ENCODE peak calls at places on chromosomes 3 and 15, in eight cellular contexts. One of them, this sample, is unnamed.

GRCh38 chr3:135891121-135891520 is 74.4 kb upstream of the PPP2R3A start:
- DNase-seq in kidney: no peak
- DNase-seq in stimulated activated CD4-positive, alpha-beta T cell treated with anti-CD3 and anti-CD28 coated beads, TNF-alpha, amount 100 ng/mL, for 24 hours: no peak
- DNase-seq in RWPE2: no peak
- DNase-seq in lung microvascular endothelial cell: peak; percentile 6
- DNase-seq in colonic mucosa: no peak
- DNase-seq in T-helper 2 cell: no peak
- DNase-seq in psoas muscle: no peak
- DNase-seq in this sample: no peak

GRCh38 chr3:184460276-184460675 is 80.4 kb downstream of the CHRD start:
- DNase-seq in kidney: no peak
- DNase-seq in stimulated activated CD4-positive, alpha-beta T cell treated with anti-CD3 and anti-CD28 coated beads, TNF-alpha, amount 100 ng/mL, for 24 hours: no peak
- DNase-seq in RWPE2: no peak
- DNase-seq in lung microvascular endothelial cell: peak; percentile 65
- DNase-seq in colonic mucosa: no peak
- DNase-seq in T-helper 2 cell: no peak
- DNase-seq in psoas muscle: no peak
- DNase-seq in this sample: no peak

GRCh38 chr15:70375006-70375409 is 277.3 kb upstream of the TLE3 start:
- DNase-seq in kidney: no peak
- DNase-seq in stimulated activated CD4-positive, alpha-beta T cell treated with anti-CD3 and anti-CD28 coated beads, TNF-alpha, amount 100 ng/mL, for 24 hours: no peak
- DNase-seq in RWPE2: peak; percentile 96
- DNase-seq in lung microvascular endothelial cell: peak; percentile 33
- DNase-seq in colonic mucosa: no peak
- DNase-seq in T-helper 2 cell: no peak
- DNase-seq in psoas muscle: peak; percentile 32
- DNase-seq in this sample: peak; percentile 38

GRCh38 chr15:90059208-90059985 is 42.9 kb downstream of the IDH2 start:
- DNase-seq in kidney: peak; percentile 87
- DNase-seq in stimulated activated CD4-positive, alpha-beta T cell treated with anti-CD3 and anti-CD28 coated beads, TNF-alpha, amount 100 ng/mL, for 24 hours: peak; percentile 57
- DNase-seq in RWPE2: no peak
- DNase-seq in lung microvascular endothelial cell: peak; percentile 26
- DNase-seq in colonic mucosa: peak; percentile 83
- DNase-seq in T-helper 2 cell: peak; percentile 32
- DNase-seq in psoas muscle: peak; percentile 71
- DNase-seq in this sample: peak; percentile 70

GRCh38 chr3:59563072-59563605 is 513.3 kb upstream of the CFAP20DC start:
- DNase-seq in kidney: no peak
- DNase-seq in stimulated activated CD4-positive, alpha-beta T cell treated with anti-CD3 and anti-CD28 coated beads, TNF-alpha, amount 100 ng/mL, for 24 hours: no peak
- DNase-seq in RWPE2: no peak
- DNase-seq in lung microvascular endothelial cell: no peak
- DNase-seq in colonic mucosa: no peak
- DNase-seq in T-helper 2 cell: no peak
- DNase-seq in psoas muscle: no peak
- DNase-seq in this sample: no peak

GRCh38 chr15:50248994-50249586 is 16.4 kb downstream of the HDC start:
- DNase-seq in kidney: no peak
- DNase-seq in stimulated activated CD4-positive, alpha-beta T cell treated with anti-CD3 and anti-CD28 coated beads, TNF-alpha, amount 100 ng/mL, for 24 hours: no peak
- DNase-seq in RWPE2: no peak
- DNase-seq in lung microvascular endothelial cell: no peak
- DNase-seq in colonic mucosa: no peak
- DNase-seq in T-helper 2 cell: no peak
- DNase-seq in psoas muscle: no peak
- DNase-seq in this sample: peak; percentile 29

GRCh38 chr3:150359381-150359780 is 48.7 kb upstream of the TSC22D2 start:
- DNase-seq in kidney: no peak
- DNase-seq in stimulated activated CD4-positive, alpha-beta T cell treated with anti-CD3 and anti-CD28 coated beads, TNF-alpha, amount 100 ng/mL, for 24 hours: no peak
- DNase-seq in RWPE2: no peak
- DNase-seq in lung microvascular endothelial cell: peak; percentile 20
- DNase-seq in colonic mucosa: no peak
- DNase-seq in T-helper 2 cell: no peak
- DNase-seq in psoas muscle: no peak
- DNase-seq in this sample: no peak

GRCh38 chr3:136955813-136956212 is 2.0 kb upstream of the IL20RB start:
- DNase-seq in kidney: no peak
- DNase-seq in stimulated activated CD4-positive, alpha-beta T cell treated with anti-CD3 and anti-CD28 coated beads, TNF-alpha, amount 100 ng/mL, for 24 hours: no peak
- DNase-seq in RWPE2: no peak
- DNase-seq in lung microvascular endothelial cell: peak; percentile 78
- DNase-seq in colonic mucosa: peak; percentile 69
- DNase-seq in T-helper 2 cell: no peak
- DNase-seq in psoas muscle: no peak
- DNase-seq in this sample: no peak

GRCh38 chr15:42474857-42475256 is 16.1 kb downstream of the ZNF106 start:
- DNase-seq in kidney: no peak
- DNase-seq in stimulated activated CD4-positive, alpha-beta T cell treated with anti-CD3 and anti-CD28 coated beads, TNF-alpha, amount 100 ng/mL, for 24 hours: no peak
- DNase-seq in RWPE2: no peak
- DNase-seq in lung microvascular endothelial cell: no peak
- DNase-seq in colonic mucosa: no peak
- DNase-seq in T-helper 2 cell: no peak
- DNase-seq in psoas muscle: no peak
- DNase-seq in this sample: no peak

GRCh38 chr3:2853627-2854026 is 256.5 kb downstream of the IL5RA start:
- DNase-seq in kidney: no peak
- DNase-seq in stimulated activated CD4-positive, alpha-beta T cell treated with anti-CD3 and anti-CD28 coated beads, TNF-alpha, amount 100 ng/mL, for 24 hours: no peak
- DNase-seq in RWPE2: no peak
- DNase-seq in lung microvascular endothelial cell: no peak
- DNase-seq in colonic mucosa: no peak
- DNase-seq in T-helper 2 cell: no peak
- DNase-seq in psoas muscle: no peak
- DNase-seq in this sample: no peak

GRCh38 chr15:58222698-58223097 is 84.5 kb downstream of the AQP9 start:
- DNase-seq in kidney: no peak
- DNase-seq in stimulated activated CD4-positive, alpha-beta T cell treated with anti-CD3 and anti-CD28 coated beads, TNF-alpha, amount 100 ng/mL, for 24 hours: no peak
- DNase-seq in RWPE2: no peak
- DNase-seq in lung microvascular endothelial cell: peak; percentile 11
- DNase-seq in colonic mucosa: no peak
- DNase-seq in T-helper 2 cell: no peak
- DNase-seq in psoas muscle: no peak
- DNase-seq in this sample: no peak

GRCh38 chr3:127541320-127541719 is 49.2 kb downstream of the TPRA1 start:
- DNase-seq in kidney: no peak
- DNase-seq in stimulated activated CD4-positive, alpha-beta T cell treated with anti-CD3 and anti-CD28 coated beads, TNF-alpha, amount 100 ng/mL, for 24 hours: no peak
- DNase-seq in RWPE2: no peak
- DNase-seq in lung microvascular endothelial cell: no peak
- DNase-seq in colonic mucosa: no peak
- DNase-seq in T-helper 2 cell: no peak
- DNase-seq in psoas muscle: no peak
- DNase-seq in this sample: no peak

GRCh38 chr3:54188176-54188791 is 65.9 kb downstream of the CACNA2D3 start:
- DNase-seq in kidney: no peak
- DNase-seq in stimulated activated CD4-positive, alpha-beta T cell treated with anti-CD3 and anti-CD28 coated beads, TNF-alpha, amount 100 ng/mL, for 24 hours: no peak
- DNase-seq in RWPE2: no peak
- DNase-seq in lung microvascular endothelial cell: peak; percentile 54
- DNase-seq in colonic mucosa: peak; percentile 45
- DNase-seq in T-helper 2 cell: no peak
- DNase-seq in psoas muscle: peak; percentile 14
- DNase-seq in this sample: no peak